ENCODE peak calls at places on chromosomes 2 and 18, in ten cellular contexts. M, F, U, C, R, K, B, O, S and N are unnamed samples.
A peak's percentile ranks its signal among the peaks of the same experiment; 100 is the strongest.

GRCh38 chr2:43391877-43392214 is 165.4 kb upstream of the ZFP36L2 start:
- DNase-seq in B (no peak), O (no peak), K (no peak), S (peak; percentile 14), R (peak; percentile 64), U (no peak), C (no peak), M (no peak), F (no peak), N (no peak)

GRCh38 chr2:197286805-197287595 is 23.6 kb downstream of the ANKRD44 start:
- DNase-seq in O (no peak), M (peak; percentile 54), S (peak; percentile 95), R (peak; percentile 97), B (no peak), K (no peak), U (peak; percentile 67), F (no peak), C (no peak), N (peak; percentile 67)

GRCh38 chr2:170930132-170931109 is 1.4 kb downstream of the GORASP2 start:
- DNase-seq in C (peak; percentile 79), K (no peak), S (peak; percentile 64), F (peak; percentile 69), U (no peak), M (no peak), B (no peak), R (peak; percentile 17), O (peak; percentile 44), N (peak; percentile 37)

GRCh38 chr18:67710639-67711038 is 194.1 kb upstream of the DSEL start:
- DNase-seq in C (no peak), B (no peak), M (no peak), F (peak; percentile 79), O (peak; percentile 14), U (no peak), R (no peak), S (peak; percentile 19), K (no peak), N (no peak)

GRCh38 chr18:75407468-75408437 is 19.8 kb downstream of the SMIM21 start:
- DNase-seq in C (no peak), R (peak; percentile 38), K (no peak), B (no peak), S (no peak), F (peak; percentile 87), O (peak; percentile 91), M (no peak), U (no peak), N (no peak)

GRCh38 chr2:50491541-50492114 is 540.3 kb downstream of the NRXN1 start:
- DNase-seq in S (peak; percentile 36), R (peak; percentile 44), B (no peak), M (no peak), K (no peak), F (peak; percentile 56), U (no peak), C (peak; percentile 27), O (peak; percentile 33), N (no peak)

GRCh38 chr2:137910641-137911040 is 53.6 kb upstream of the HNMT start:
- DNase-seq in B (no peak), K (no peak), C (peak; percentile 49), R (peak; percentile 20), O (peak; percentile 11), F (no peak), M (no peak), S (peak; percentile 71), U (no peak), N (no peak)

GRCh38 chr2:66170681-66171234 is 264.2 kb upstream of the MEIS1 start:
- DNase-seq in M (no peak), K (no peak), S (peak; percentile 4), B (no peak), R (peak; percentile 1), O (no peak), U (no peak), F (no peak), C (no peak), N (no peak)

GRCh38 chr2:35220471-35220870 is 1135.1 kb upstream of the CRIM1 start:
- DNase-seq in K (no peak), R (no peak), F (no peak), U (no peak), B (no peak), M (no peak), O (no peak), S (peak; percentile 29), C (no peak), N (no peak)

GRCh38 chr18:59228361-59228760 is 8.4 kb downstream of the GRP start:
- DNase-seq in K (no peak), R (no peak), F (no peak), C (no peak), U (no peak), B (no peak), M (no peak), O (no peak), S (peak; percentile 63), N (no peak)

GRCh38 chr18:6109743-6110142 is 214.4 kb upstream of the TMEM200C start:
- DNase-seq in K (no peak), U (no peak), O (no peak), C (no peak), M (no peak), R (no peak), S (no peak), F (no peak), B (no peak), N (no peak)

GRCh38 chr18:23177433-23178072 is 42.3 kb downstream of the CABLES1 start:
- DNase-seq in C (no peak), M (no peak), R (no peak), F (no peak), U (no peak), S (no peak), K (no peak), B (no peak), O (no peak), N (no peak)

GRCh38 chr18:7590800-7591560 is 23.9 kb downstream of the PTPRM start:
- DNase-seq in M (no peak), K (no peak), R (peak; percentile 52), S (peak; percentile 20), B (no peak), O (no peak), C (no peak), F (no peak), U (no peak), N (no peak)

GRCh38 chr2:158745067-158745865 is 49.9 kb upstream of the DAPL1 start:
- DNase-seq in O (peak; percentile 83), S (peak; percentile 76), U (peak; percentile 62), F (peak; percentile 87), C (peak; percentile 43), M (peak; percentile 56), K (peak; percentile 24), B (no peak), R (peak; percentile 74), N (no peak)

GRCh38 chr2:221518201-221518936 is 53.7 kb downstream of the EPHA4 start:
- DNase-seq in S (peak; percentile 81), C (peak; percentile 10), F (no peak), B (no peak), R (peak; percentile 92), K (no peak), O (no peak), M (no peak), U (no peak), N (no peak)

GRCh38 chr2:197673142-197673541 is 2.2 kb downstream of the RFTN2 start:
- DNase-seq in F (peak; percentile 48), B (no peak), K (no peak), U (no peak), O (peak; percentile 31), S (no peak), R (no peak), M (no peak), C (no peak), N (no peak)

GRCh38 chr2:36677386-36677785 is 19.1 kb upstream of the VIT start:
- DNase-seq in F (no peak), U (no peak), S (no peak), B (no peak), C (peak; percentile 60), M (no peak), O (no peak), K (no peak), R (no peak), N (no peak)

GRCh38 chr18:65755616-65756015 is 4.8 kb downstream of the CDH7 start:
- DNase-seq in R (no peak), M (no peak), U (no peak), S (no peak), F (no peak), B (no peak), K (no peak), O (no peak), C (no peak), N (no peak)

GRCh38 chr18:65751145-65752085 is 603 bp downstream of the CDH7 start:
- DNase-seq in K (no peak), F (no peak), U (no peak), S (no peak), M (no peak), C (no peak), O (peak; percentile 59), R (no peak), B (no peak), N (peak; percentile 65)

GRCh38 chr18:65752625-65753325 is 2.0 kb downstream of the CDH7 start:
- DNase-seq in C (no peak), S (no peak), M (no peak), K (no peak), U (no peak), R (no peak), B (no peak), F (no peak), O (no peak), N (no peak)

GRCh38 chr18:65754121-65754520 is 3.3 kb downstream of the CDH7 start:
- DNase-seq in C (no peak), K (no peak), B (no peak), S (peak; percentile 58), F (peak; percentile 58), U (no peak), M (no peak), R (no peak), O (no peak), N (no peak)

GRCh38 chr18:65753520-65753919 is 2.7 kb downstream of the CDH7 start:
- DNase-seq in C (peak; percentile 46), K (no peak), S (peak; percentile 76), O (peak; percentile 85), M (no peak), R (no peak), B (no peak), F (peak; percentile 83), U (no peak), N (no peak)
- TF ChIP-seq CTCF in C (peak; percentile 34), K (no peak), S (peak; percentile 83), O (peak; percentile 77), M (no peak), R (no peak), B (no peak), F (peak; percentile 84), U (peak; percentile 6), N (peak; percentile 8)

GRCh38 chr2:6927186-6927585 is 10.0 kb downstream of the RNF144A start:
- DNase-seq in K (no peak), O (no peak), C (no peak), U (no peak), F (no peak), R (no peak), M (peak; percentile 44), S (no peak), B (no peak), N (no peak)
- H3K4me1 ChIP-seq in K (peaks cover 95% of the 10 kb centered on the region), O (no peaks in the 10 kb centered on the region), C (no peaks in the 10 kb centered on the region), U (peaks cover 84% of the 10 kb centered on the region), F (peaks cover 2% of the 10 kb centered on the region), R (no peaks in the 10 kb centered on the region), M (peaks cover 19% of the 10 kb centered on the region), S (peaks cover 9% of the 10 kb centered on the region), B (peaks cover 23% of the 10 kb centered on the region), N (peaks cover 38% of the 10 kb centered on the region)

GRCh38 chr2:27522400-27522945 is 25.8 kb downstream of the GCKR start:
- DNase-seq in O (no peak), B (no peak), K (no peak), U (no peak), F (no peak), S (peak; percentile 10), R (no peak), M (no peak), C (no peak), N (no peak)
- TF ChIP-seq CTCF in O (no peak), B (no peak), K (no peak), U (no peak), F (no peak), S (peak; percentile 36), R (no peak), M (no peak), C (no peak), N (no peak)

GRCh38 chr2:227504700-227505099 is 32.7 kb downstream of the AGFG1 start:
- DNase-seq in O (no peak), S (no peak), B (no peak), K (no peak), U (no peak), M (no peak), R (no peak), F (no peak), C (no peak), N (no peak)
- H3K4me1 ChIP-seq in O (peaks cover 11% of the 10 kb centered on the region), S (peaks cover 38% of the 10 kb centered on the region), B (peaks cover 38% of the 10 kb centered on the region), K (peaks cover 71% of the 10 kb centered on the region), U (peaks cover 68% of the 10 kb centered on the region), M (peaks cover 19% of the 10 kb centered on the region), R (peaks cover 8% of the 10 kb centered on the region), F (peaks cover 8% of the 10 kb centered on the region), C (peaks cover 7% of the 10 kb centered on the region), N (peaks cover 18% of the 10 kb centered on the region)